ENCODE peak calls at places on chromosome 19, in five cellular contexts. L is HepG2, Y is A549, Q is K562, T is GM12878. H is an unnamed sample.

GRCh38 chr19:46571495-46571894 is 29.6 kb upstream of the CALM3 start:
- DNase-seq in L (peak; percentile 64), Y (peak; percentile 75), Q (peak; percentile 48), T (no peak), H (no peak)

GRCh38 chr19:2578391-2578826 is 102.5 kb downstream of the GADD45B start:
- DNase-seq in L (no peak), Y (peak; percentile 72), Q (no peak), T (no peak), H (peak; percentile 76)

GRCh38 chr19:16587031-16588023 is 15.1 kb upstream of the SLC35E1 start:
- DNase-seq in L (no peak), Y (no peak), Q (no peak), T (peak; percentile 84), H (no peak)

GRCh38 chr19:1752009-1752756 is 1.1 kb upstream of the ONECUT3 start:
- DNase-seq in L (no peak), Y (no peak), Q (no peak), T (no peak), H (no peak)

GRCh38 chr19:35134601-35135091 is at the start of gene LGI4:
- DNase-seq in L (no peak), Y (no peak), Q (no peak), T (no peak), H (no peak)

GRCh38 chr19:15776991-15777787 is 10.3 kb upstream of the OR10H5 start:
- DNase-seq in L (no peak), Y (no peak), Q (no peak), T (no peak), H (no peak)

GRCh38 chr19:12801466-12802266 is at the start of the genes PRDX2 and THSD8:
- DNase-seq in L (peak; percentile 53), Y (no peak), Q (peak; percentile 90), T (no peak), H (peak; percentile 75)

GRCh38 chr19:31578326-31578725 is 229.1 kb upstream of the TSHZ3 start:
- DNase-seq in L (no peak), Y (no peak), Q (no peak), T (no peak), H (no peak)

GRCh38 chr19:33098023-33098652 is 17.2 kb downstream of the GPATCH1 start:
- DNase-seq in L (peak; percentile 76), Y (peak; percentile 40), Q (no peak), T (no peak), H (no peak)

GRCh38 chr19:3697094-3697493 is 3.2 kb downstream of the PIP5K1C start:
- DNase-seq in L (no peak), Y (no peak), Q (no peak), T (no peak), H (no peak)

GRCh38 chr19:703329-703650 is 5.4 kb upstream of the PALM start:
- DNase-seq in L (no peak), Y (no peak), Q (no peak), T (no peak), H (no peak)

GRCh38 chr19:709196-709964 is 645 bp downstream of the PALM start:
- DNase-seq in L (no peak), Y (no peak), Q (no peak), T (no peak), H (no peak)

GRCh38 chr19:708154-709141 is at the start of gene PALM:
- DNase-seq in L (peak; percentile 39), Y (no peak), Q (peak; percentile 86), T (no peak), H (no peak)

GRCh38 chr19:703651-704446 is 4.9 kb upstream of the PALM start:
- DNase-seq in L (peak; percentile 90), Y (peak; percentile 85), Q (peak; percentile 96), T (no peak), H (peak; percentile 22)

DNA sequence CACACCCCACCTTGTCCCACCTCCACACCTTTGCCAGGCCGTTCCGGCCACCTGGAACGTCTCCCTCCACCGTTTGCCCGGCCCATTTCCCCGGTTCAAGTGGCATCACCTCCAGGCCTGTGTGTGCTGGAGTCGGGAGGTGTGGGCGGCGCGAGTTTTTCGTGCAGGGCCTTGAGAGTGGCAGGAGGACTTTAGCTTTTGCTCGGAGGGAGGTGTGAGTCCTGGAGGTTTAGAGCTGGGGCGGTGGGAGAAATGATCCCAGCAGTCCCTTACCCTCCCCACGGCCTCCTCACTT is 4.3 kb upstream of the PALM start:
- DNase-seq in L (no peak), Y (no peak), Q (no peak), T (no peak), H (no peak)
- H3K4me2 ChIP-seq in L (peak overlapping the region; percentile 99), Y (peak overlapping the region; percentile 64), Q (peak overlapping the region; percentile 82), T (no peak overlapping the region), H (no peak overlapping the region)

DNA sequence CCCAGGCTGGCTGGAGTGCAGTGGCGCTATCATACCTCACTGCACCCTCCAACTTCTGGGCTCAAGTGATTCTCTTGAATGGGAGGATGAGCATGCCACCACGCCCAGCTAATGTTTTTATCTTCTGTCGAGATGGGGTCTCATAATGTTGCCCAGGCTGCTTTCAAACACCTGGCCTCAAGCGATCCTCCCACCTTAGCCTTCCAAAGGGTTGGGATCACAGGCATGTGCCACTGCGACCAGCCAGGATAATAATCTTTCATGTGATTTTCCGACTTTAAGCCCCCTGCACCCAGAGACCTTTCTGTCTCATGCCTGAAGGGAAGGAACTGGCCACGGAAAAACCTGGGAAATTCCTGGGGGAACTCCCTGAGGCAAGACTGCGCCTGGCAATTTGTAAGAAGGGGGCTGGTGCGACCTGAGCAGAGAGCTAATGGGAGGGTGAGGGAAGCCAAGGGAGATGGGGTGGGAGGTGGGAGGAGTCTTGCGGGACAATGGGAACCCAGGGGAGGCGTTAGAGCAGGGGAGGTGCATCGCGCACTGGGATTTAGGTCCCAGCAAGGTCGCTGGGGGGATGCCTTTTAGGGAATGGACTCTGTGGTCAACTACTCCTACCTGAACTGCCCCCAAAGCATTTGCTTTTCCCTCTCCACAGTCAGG is 1.2 kb upstream of the CCDC124 start:
- DNase-seq in L (no peak), Y (no peak), Q (peak; percentile 52), T (no peak), H (peak; percentile 15)
- TF ChIP-seq MAX in L (no peak), Y (no peak), Q (no peak), T (no peak), H (no peak)

GRCh38 chr19:48030073-48030472 is 13.8 kb downstream of the CABP5 start:
- DNase-seq in L (no peak), Y (no peak), Q (no peak), T (no peak), H (no peak)
- TF ChIP-seq MYC in L (no peak), Y (no peak), Q (no peak), T (no peak), H (no peak)

GRCh38 chr19:55544014-55544413 is 1.3 kb downstream of the SBK3 start:
- DNase-seq in L (no peak), Y (no peak), Q (no peak), T (no peak), H (no peak)
- H3K4me2 ChIP-seq in L (no peak overlapping the region), Y (no peak overlapping the region), Q (no peak overlapping the region), T (no peak overlapping the region), H (no peak overlapping the region)

GRCh38 chr19:37961198-37961597 is 54.2 kb downstream of the SIPA1L3 start:
- DNase-seq in L (no peak), Y (no peak), Q (no peak), T (no peak), H (peak; percentile 3)
- TF ChIP-seq MAX in L (no peak), Y (no peak), Q (no peak), T (no peak), H (no peak)